ENCODE peak calls at places on chromosomes 6 and 20, in seven cellular contexts. One of them, this sample, is unnamed.

GRCh38 chr20:36572701-36573102 is 695 bp upstream of the TGIF2 start:
- DNase-seq in IMR-90: peak; percentile 51
- DNase-seq in ascending aorta: peak; percentile 64
- DNase-seq in cardiac muscle cell: peak; percentile 36
- DNase-seq in ovary: peak; percentile 17
- DNase-seq in cardiac fibroblast: no peak
- DNase-seq in fibroblast of lung: peak; percentile 22
- DNase-seq in this sample: no peak

GRCh38 chr6:42313941-42314570 is 96.4 kb upstream of the MRPS10 start:
- DNase-seq in IMR-90: peak; percentile 86
- DNase-seq in ascending aorta: no peak
- DNase-seq in cardiac muscle cell: no peak
- DNase-seq in ovary: peak; percentile 26
- DNase-seq in cardiac fibroblast: peak; percentile 49
- DNase-seq in fibroblast of lung: peak; percentile 93
- DNase-seq in this sample: no peak

GRCh38 chr6:159134701-159135364 is 34.4 kb upstream of the FNDC1 start:
- DNase-seq in IMR-90: peak; percentile 46
- DNase-seq in ascending aorta: no peak
- DNase-seq in cardiac muscle cell: peak; percentile 77
- DNase-seq in ovary: peak; percentile 33
- DNase-seq in cardiac fibroblast: peak; percentile 71
- DNase-seq in fibroblast of lung: peak; percentile 62
- DNase-seq in this sample: no peak

GRCh38 chr6:154448448-154449096 is 61.9 kb downstream of the CNKSR3 start:
- DNase-seq in IMR-90: peak; percentile 93
- DNase-seq in ascending aorta: peak; percentile 77
- DNase-seq in cardiac muscle cell: peak; percentile 47
- DNase-seq in ovary: no peak
- DNase-seq in cardiac fibroblast: peak; percentile 76
- DNase-seq in fibroblast of lung: peak; percentile 86
- DNase-seq in this sample: no peak

GRCh38 chr20:50611128-50611810 is 80.1 kb downstream of the RIPOR3 start:
- DNase-seq in IMR-90: peak; percentile 36
- DNase-seq in ascending aorta: no peak
- DNase-seq in cardiac muscle cell: no peak
- DNase-seq in ovary: no peak
- DNase-seq in cardiac fibroblast: no peak
- DNase-seq in fibroblast of lung: no peak
- DNase-seq in this sample: no peak

GRCh38 chr6:111551521-111552231 is 54.0 kb downstream of the TRAF3IP2 start:
- DNase-seq in IMR-90: no peak
- DNase-seq in ascending aorta: peak; percentile 60
- DNase-seq in cardiac muscle cell: peak; percentile 44
- DNase-seq in ovary: no peak
- DNase-seq in cardiac fibroblast: no peak
- DNase-seq in fibroblast of lung: no peak
- DNase-seq in this sample: no peak

GRCh38 chr6:149026530-149026942 is 279.7 kb downstream of the UST start:
- DNase-seq in IMR-90: peak; percentile 98
- DNase-seq in ascending aorta: no peak
- DNase-seq in cardiac muscle cell: peak; percentile 67
- DNase-seq in ovary: no peak
- DNase-seq in cardiac fibroblast: peak; percentile 96
- DNase-seq in fibroblast of lung: peak; percentile 97
- DNase-seq in this sample: no peak

GRCh38 chr6:54598787-54599309 is 247.7 kb upstream of the FAM83B start:
- DNase-seq in IMR-90: no peak
- DNase-seq in ascending aorta: no peak
- DNase-seq in cardiac muscle cell: no peak
- DNase-seq in ovary: no peak
- DNase-seq in cardiac fibroblast: peak; percentile 48
- DNase-seq in fibroblast of lung: peak; percentile 40
- DNase-seq in this sample: no peak

GRCh38 chr6:37162740-37163139 is 7.2 kb upstream of the PIM1 start:
- DNase-seq in IMR-90: no peak
- DNase-seq in ascending aorta: no peak
- DNase-seq in cardiac muscle cell: no peak
- DNase-seq in ovary: no peak
- DNase-seq in cardiac fibroblast: no peak
- DNase-seq in fibroblast of lung: no peak
- DNase-seq in this sample: no peak

GRCh38 chr6:119308048-119308570 is 41.5 kb downstream of the MAN1A1 start:
- DNase-seq in IMR-90: peak; percentile 84
- DNase-seq in ascending aorta: no peak
- DNase-seq in cardiac muscle cell: no peak
- DNase-seq in ovary: no peak
- DNase-seq in cardiac fibroblast: peak; percentile 69
- DNase-seq in fibroblast of lung: peak; percentile 85
- DNase-seq in this sample: no peak

GRCh38 chr6:81126150-81126549 is 626.3 kb downstream of the TENT5A start:
- DNase-seq in IMR-90: no peak
- DNase-seq in ascending aorta: no peak
- DNase-seq in cardiac muscle cell: no peak
- DNase-seq in ovary: no peak
- DNase-seq in cardiac fibroblast: peak; percentile 5
- DNase-seq in fibroblast of lung: no peak
- DNase-seq in this sample: no peak

GRCh38 chr6:16305246-16305725 is 66.9 kb downstream of the GMPR start:
- DNase-seq in IMR-90: no peak
- DNase-seq in ascending aorta: no peak
- DNase-seq in cardiac muscle cell: no peak
- DNase-seq in ovary: no peak
- DNase-seq in cardiac fibroblast: no peak
- DNase-seq in fibroblast of lung: no peak
- DNase-seq in this sample: no peak

GRCh38 chr6:38052035-38052434 is 232.5 kb downstream of the ZFAND3 start:
- DNase-seq in IMR-90: no peak
- DNase-seq in ascending aorta: no peak
- DNase-seq in cardiac muscle cell: no peak
- DNase-seq in ovary: no peak
- DNase-seq in cardiac fibroblast: no peak
- DNase-seq in fibroblast of lung: no peak
- DNase-seq in this sample: no peak

GRCh38 chr20:17720755-17721154 is 21.0 kb downstream of the BANF2 start:
- DNase-seq in IMR-90: no peak
- DNase-seq in ascending aorta: no peak
- DNase-seq in cardiac muscle cell: no peak
- DNase-seq in ovary: no peak
- DNase-seq in cardiac fibroblast: no peak
- DNase-seq in fibroblast of lung: no peak
- DNase-seq in this sample: no peak

GRCh38 chr20:23317081-23317480 is 33.5 kb upstream of the NXT1 start:
- DNase-seq in IMR-90: no peak
- DNase-seq in ascending aorta: no peak
- DNase-seq in cardiac muscle cell: no peak
- DNase-seq in ovary: no peak
- DNase-seq in cardiac fibroblast: no peak
- DNase-seq in fibroblast of lung: no peak
- DNase-seq in this sample: no peak

GRCh38 chr20:23325107-23325506 is 25.5 kb upstream of the NXT1 start:
- DNase-seq in IMR-90: no peak
- DNase-seq in ascending aorta: no peak
- DNase-seq in cardiac muscle cell: no peak
- DNase-seq in ovary: no peak
- DNase-seq in cardiac fibroblast: no peak
- DNase-seq in fibroblast of lung: no peak
- DNase-seq in this sample: no peak

GRCh38 chr20:23318347-23318746 is 32.2 kb upstream of the NXT1 start:
- DNase-seq in IMR-90: no peak
- DNase-seq in ascending aorta: no peak
- DNase-seq in cardiac muscle cell: no peak
- DNase-seq in ovary: no peak
- DNase-seq in cardiac fibroblast: no peak
- DNase-seq in fibroblast of lung: no peak
- DNase-seq in this sample: no peak

GRCh38 chr20:23316626-23317025 is 34.0 kb upstream of the NXT1 start:
- DNase-seq in IMR-90: no peak
- DNase-seq in ascending aorta: no peak
- DNase-seq in cardiac muscle cell: no peak
- DNase-seq in ovary: no peak
- DNase-seq in cardiac fibroblast: no peak
- DNase-seq in fibroblast of lung: no peak
- DNase-seq in this sample: no peak

DNA sequence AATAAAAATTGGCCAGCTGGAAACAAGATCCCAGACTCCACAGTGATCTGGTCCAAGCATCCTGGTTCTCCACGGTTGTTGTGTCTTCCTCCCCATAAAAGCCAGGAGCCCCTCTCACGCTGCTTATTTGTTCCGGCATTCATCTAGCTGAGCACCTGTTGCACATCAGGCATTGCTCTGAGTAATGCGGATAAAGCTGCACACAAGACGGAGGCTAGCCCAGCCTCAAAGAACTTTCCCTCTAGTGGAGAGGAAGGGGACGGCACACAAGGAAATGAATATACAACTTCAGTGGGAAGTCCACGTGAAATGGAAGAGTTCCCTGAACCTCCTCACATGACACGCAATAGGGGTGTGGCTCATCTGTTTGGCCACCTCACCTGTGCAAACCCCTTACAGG is 30.3 kb upstream of the NXT1 start:
- DNase-seq in IMR-90: peak; percentile 17
- DNase-seq in ascending aorta: no peak
- DNase-seq in cardiac muscle cell: no peak
- DNase-seq in ovary: no peak
- DNase-seq in cardiac fibroblast: peak; percentile 48
- DNase-seq in fibroblast of lung: no peak
- DNase-seq in this sample: no peak
- TF ChIP-seq CTCF in IMR-90: peak; percentile 35
- TF ChIP-seq CTCF in ascending aorta: no peak
- TF ChIP-seq CTCF in cardiac muscle cell: peak; percentile 50
- TF ChIP-seq CTCF in ovary: no peak
- TF ChIP-seq CTCF in cardiac fibroblast: peak; percentile 55
- TF ChIP-seq CTCF in fibroblast of lung: peak; percentile 54
- TF ChIP-seq CTCF in this sample: peak; percentile 44

GRCh38 chr20:14957416-14957815 is 620.0 kb upstream of the FLRT3 start:
- DNase-seq in IMR-90: no peak
- DNase-seq in ascending aorta: no peak
- DNase-seq in cardiac muscle cell: no peak
- DNase-seq in ovary: no peak
- DNase-seq in cardiac fibroblast: no peak
- DNase-seq in fibroblast of lung: no peak
- DNase-seq in this sample: no peak

GRCh38 chr20:14956538-14956937 is 619.1 kb upstream of the FLRT3 start:
- DNase-seq in IMR-90: no peak
- DNase-seq in ascending aorta: no peak
- DNase-seq in cardiac muscle cell: no peak
- DNase-seq in ovary: no peak
- DNase-seq in cardiac fibroblast: no peak
- DNase-seq in fibroblast of lung: no peak
- DNase-seq in this sample: no peak

GRCh38 chr20:14958626-14959025 is 621.2 kb upstream of the FLRT3 start:
- DNase-seq in IMR-90: no peak
- DNase-seq in ascending aorta: no peak
- DNase-seq in cardiac muscle cell: no peak
- DNase-seq in ovary: no peak
- DNase-seq in cardiac fibroblast: no peak
- DNase-seq in fibroblast of lung: no peak
- DNase-seq in this sample: no peak

GRCh38 chr20:14960837-14961236 is 623.4 kb upstream of the FLRT3 start:
- DNase-seq in IMR-90: no peak
- DNase-seq in ascending aorta: no peak
- DNase-seq in cardiac muscle cell: no peak
- DNase-seq in ovary: no peak
- DNase-seq in cardiac fibroblast: no peak
- DNase-seq in fibroblast of lung: no peak
- DNase-seq in this sample: no peak

DNA sequence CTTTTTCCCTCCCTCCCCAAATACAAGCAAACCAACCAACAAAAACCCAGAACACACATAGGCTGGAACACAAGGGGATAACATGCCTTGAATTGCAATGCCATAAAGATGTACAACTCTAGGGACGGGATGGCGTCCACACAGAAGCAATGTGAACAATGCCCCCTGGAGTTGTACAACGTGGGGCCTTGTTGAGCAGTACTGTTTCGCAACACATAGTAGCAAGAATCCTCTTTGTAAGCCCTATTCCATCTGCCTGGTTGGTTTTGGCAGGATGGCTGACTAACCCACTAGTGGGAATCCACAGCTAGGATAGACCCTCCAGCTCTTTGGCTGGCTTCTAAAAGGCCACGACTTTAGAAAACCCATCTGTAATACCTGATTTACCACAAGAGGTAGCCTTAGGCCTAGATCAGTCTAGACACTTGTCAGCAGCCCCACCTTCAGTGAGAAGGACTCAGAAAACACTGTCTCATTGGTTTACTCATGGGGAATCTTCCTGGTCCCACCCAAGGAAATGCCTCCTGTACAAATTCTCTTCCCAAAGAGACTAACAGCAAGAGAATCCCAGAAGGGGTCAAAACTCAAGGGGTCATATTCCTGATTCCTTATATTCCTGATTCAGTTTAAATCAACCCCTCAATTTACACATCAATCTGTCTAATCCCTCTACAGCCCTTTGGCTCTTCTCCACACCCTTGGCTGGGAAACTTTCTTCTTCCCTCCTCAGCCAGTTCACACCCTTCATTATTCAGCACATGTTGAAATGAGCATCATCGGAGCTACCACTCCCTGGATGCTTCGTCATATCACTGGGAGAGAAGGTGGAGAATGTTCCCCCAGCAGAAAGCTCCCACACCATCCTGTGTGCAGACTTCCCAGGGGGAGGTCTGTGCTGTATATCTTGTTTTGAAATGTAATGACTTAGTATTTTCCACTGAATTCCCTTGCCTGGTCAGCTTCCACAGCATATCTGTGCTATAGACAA is 622.4 kb upstream of the FLRT3 start:
- DNase-seq in IMR-90: no peak
- DNase-seq in ascending aorta: no peak
- DNase-seq in cardiac muscle cell: no peak
- DNase-seq in ovary: no peak
- DNase-seq in cardiac fibroblast: no peak
- DNase-seq in fibroblast of lung: no peak
- DNase-seq in this sample: no peak
- TF ChIP-seq CTCF in IMR-90: no peak
- TF ChIP-seq CTCF in ascending aorta: no peak
- TF ChIP-seq CTCF in cardiac muscle cell: no peak
- TF ChIP-seq CTCF in ovary: no peak
- TF ChIP-seq CTCF in cardiac fibroblast: no peak
- TF ChIP-seq CTCF in fibroblast of lung: no peak
- TF ChIP-seq CTCF in this sample: no peak

GRCh38 chr20:53914861-53915458 is 155.4 kb downstream of the BCAS1 start:
- DNase-seq in IMR-90: no peak
- DNase-seq in ascending aorta: no peak
- DNase-seq in cardiac muscle cell: no peak
- DNase-seq in ovary: no peak
- DNase-seq in cardiac fibroblast: peak; percentile 35
- DNase-seq in fibroblast of lung: no peak
- DNase-seq in this sample: no peak
- TF ChIP-seq CTCF in IMR-90: no peak
- TF ChIP-seq CTCF in ascending aorta: no peak
- TF ChIP-seq CTCF in cardiac muscle cell: peak; percentile 13
- TF ChIP-seq CTCF in ovary: no peak
- TF ChIP-seq CTCF in cardiac fibroblast: no peak
- TF ChIP-seq CTCF in fibroblast of lung: no peak
- TF ChIP-seq CTCF in this sample: peak; percentile 22

DNA sequence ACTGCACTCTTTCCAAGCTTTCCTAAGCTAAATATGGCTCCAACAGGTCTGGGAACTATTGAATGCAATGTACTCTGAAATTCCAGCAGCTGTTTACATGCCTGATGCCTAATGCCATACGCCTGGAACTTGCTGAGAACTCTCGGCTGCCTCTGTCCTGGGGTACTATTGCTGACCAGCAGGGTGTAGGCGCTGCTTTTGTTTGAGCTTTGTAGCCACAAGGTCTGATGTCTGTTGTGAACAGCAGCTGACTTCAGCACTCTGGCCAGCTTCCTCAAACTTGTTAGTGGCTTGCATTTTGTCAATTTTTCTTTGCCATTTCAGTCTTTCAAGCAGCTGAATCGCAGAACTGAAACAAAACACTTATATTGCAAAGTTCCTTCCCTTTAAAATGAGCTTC is 26.7 kb downstream of the SAYSD1 start:
- DNase-seq in IMR-90: peak; percentile 68
- DNase-seq in ascending aorta: no peak
- DNase-seq in cardiac muscle cell: peak; percentile 94
- DNase-seq in ovary: no peak
- DNase-seq in cardiac fibroblast: peak; percentile 55
- DNase-seq in fibroblast of lung: peak; percentile 83
- DNase-seq in this sample: no peak
- TF ChIP-seq CTCF in IMR-90: peak; percentile 48
- TF ChIP-seq CTCF in ascending aorta: no peak
- TF ChIP-seq CTCF in cardiac muscle cell: peak; percentile 62
- TF ChIP-seq CTCF in ovary: no peak
- TF ChIP-seq CTCF in cardiac fibroblast: peak; percentile 41
- TF ChIP-seq CTCF in fibroblast of lung: peak; percentile 76
- TF ChIP-seq CTCF in this sample: peak; percentile 54